ENCODE peak calls at places on chromosomes 7 and 10, in four cellular contexts. G is neural crest cell, B is esophagus muscularis mucosa, L is lower leg skin. I is an unnamed sample.

GRCh38 chr7:2966466-2967078 is 77.1 kb downstream of the CARD11 start:
- DNase-seq in G (no peak), B (no peak), L (peak; percentile 40), I (no peak)

GRCh38 chr7:106425017-106425719 is 140.4 kb upstream of the NAMPT start:
- DNase-seq in G (no peak), B (peak; percentile 97), L (peak; percentile 94), I (peak; percentile 94)

GRCh38 chr10:133140417-133141143 is 19.4 kb upstream of the KNDC1 start:
- DNase-seq in G (no peak), B (no peak), L (peak; percentile 48), I (no peak)

GRCh38 chr7:44213872-44214595 is 13.3 kb downstream of the YKT6 start:
- DNase-seq in G (no peak), B (no peak), L (peak; percentile 75), I (no peak)

GRCh38 chr10:93813507-93814465 is 56.0 kb downstream of the LGI1 start:
- DNase-seq in G (peak; percentile 49), B (no peak), L (no peak), I (peak; percentile 62)

GRCh38 chr7:115034515-115034914 is 112.6 kb downstream of the MDFIC start:
- DNase-seq in G (no peak), B (no peak), L (no peak), I (no peak)

GRCh38 chr7:42093361-42093905 is 143.6 kb downstream of the GLI3 start:
- DNase-seq in G (no peak), B (no peak), L (no peak), I (no peak)

GRCh38 chr7:112296416-112296815 is 89.9 kb downstream of the ZNF277 start:
- DNase-seq in G (no peak), B (no peak), L (no peak), I (no peak)

GRCh38 chr7:25857376-25858067 is 294.5 kb upstream of the NFE2L3 start:
- DNase-seq in G (peak; percentile 20), B (no peak), L (peak; percentile 90), I (no peak)

GRCh38 chr7:131226116-131226562 is 101.5 kb upstream of the MKLN1 start:
- DNase-seq in G (no peak), B (peak; percentile 74), L (no peak), I (no peak)

GRCh38 chr7:78587443-78588044 is 789.0 kb downstream of the PHTF2 start:
- DNase-seq in G (no peak), B (no peak), L (no peak), I (no peak)

GRCh38 chr7:2495402-2496309 is 19.5 kb upstream of the GRIFIN start:
- DNase-seq in G (peak; percentile 57), B (no peak), L (no peak), I (no peak)

GRCh38 chr10:110141747-110142625 is 65.4 kb upstream of the MXI1 start:
- DNase-seq in G (no peak), B (peak; percentile 87), L (no peak), I (no peak)

GRCh38 chr10:484925-485661 is 204.4 kb downstream of the DIP2C start:
- DNase-seq in G (no peak), B (no peak), L (peak; percentile 82), I (peak; percentile 54)

GRCh38 chr10:86651631-86652331 is 2.6 kb upstream of the OPN4 start:
- DNase-seq in G (no peak), B (no peak), L (peak; percentile 78), I (peak; percentile 44)

GRCh38 chr10:87860156-87860795 is 3.1 kb downstream of the KLLN start:
- DNase-seq in G (no peak), B (no peak), L (no peak), I (no peak)
- TF ChIP-seq CTCF in G (peak; percentile 53), B (no peak), L (no peak), I (peak; percentile 59)

DNA sequence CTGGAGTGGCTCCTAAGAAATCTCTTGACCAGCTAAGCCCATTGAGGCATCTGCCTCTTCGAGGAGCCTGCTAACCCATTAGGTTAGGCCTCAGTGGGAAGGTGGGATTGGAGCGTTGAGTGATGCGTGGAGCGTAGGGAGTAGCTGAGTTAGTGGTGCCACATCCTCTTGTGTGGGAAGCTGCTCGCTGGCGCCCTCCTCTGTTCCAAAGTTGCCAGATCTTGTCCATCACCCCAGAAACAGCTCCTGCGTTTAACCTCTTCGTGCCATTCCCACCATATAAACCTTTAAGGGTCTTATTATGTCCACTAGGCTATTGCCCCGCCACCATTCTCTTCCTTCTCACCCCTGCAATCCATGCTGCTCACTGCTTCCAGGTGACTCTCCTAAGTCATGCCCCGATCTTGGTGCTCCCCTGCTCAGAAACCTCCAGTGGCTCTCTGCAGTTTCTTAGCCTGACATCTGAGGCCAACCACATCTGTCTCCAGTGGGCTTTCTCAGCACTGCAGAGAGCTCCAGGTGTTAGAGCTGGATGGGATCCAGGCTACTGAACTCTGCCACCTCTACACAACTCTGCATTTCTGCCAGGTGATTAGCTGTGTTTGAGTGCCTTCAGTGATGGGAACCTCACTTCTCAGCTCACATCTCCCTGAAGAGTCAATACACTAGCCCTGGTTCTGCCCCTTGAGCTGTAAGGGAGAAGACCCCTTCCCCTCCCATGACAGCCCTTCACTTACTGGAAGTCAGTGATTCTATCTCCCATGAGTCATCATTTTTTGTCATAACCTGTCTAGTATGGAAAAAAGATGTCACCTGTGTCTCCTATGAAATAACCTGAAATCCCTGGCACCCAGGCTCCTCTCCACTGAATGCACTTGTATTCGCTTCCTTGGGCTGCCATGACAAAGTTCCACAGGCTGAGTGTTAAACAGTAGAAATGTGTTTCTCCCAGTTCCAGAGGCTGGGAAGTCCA is 65.0 kb upstream of the FGFR2 start:
- DNase-seq in G (peak; percentile 61), B (no peak), L (no peak), I (no peak)
- TF ChIP-seq CTCF in G (peak; percentile 55), B (no peak), L (no peak), I (no peak)

DNA sequence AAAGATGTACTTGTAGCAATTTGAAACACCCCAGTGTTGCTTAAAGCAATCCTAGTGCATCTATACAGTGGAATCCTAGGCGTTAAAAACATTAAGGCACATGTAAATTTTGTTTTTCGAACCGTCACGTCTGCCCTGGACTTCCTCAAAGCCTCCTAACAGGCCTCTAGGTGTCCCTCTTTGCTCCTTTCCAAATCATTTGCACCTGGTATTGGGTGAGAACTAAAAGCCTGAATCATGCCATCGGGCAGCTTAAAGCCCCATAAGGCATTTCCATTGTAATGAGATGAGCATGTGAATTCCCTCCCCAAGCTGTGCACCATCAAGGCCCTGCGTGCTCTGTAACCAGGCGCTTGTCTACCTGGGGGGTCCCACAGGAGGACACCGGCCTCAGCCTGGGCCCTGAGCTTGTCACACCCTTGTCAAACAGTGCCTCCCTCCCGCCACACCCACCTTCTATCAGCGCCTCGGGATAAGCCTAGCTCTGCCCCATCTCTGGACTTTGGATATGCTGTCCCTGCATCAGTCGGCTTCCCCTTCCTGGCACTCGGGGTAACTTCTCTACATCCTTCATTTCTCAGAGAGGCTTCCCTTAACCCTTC is 89.2 kb downstream of the WDR11 start:
- DNase-seq in G (no peak), B (no peak), L (peak; percentile 64), I (no peak)
- TF ChIP-seq CTCF in G (no peak), B (no peak), L (no peak), I (no peak)

DNA sequence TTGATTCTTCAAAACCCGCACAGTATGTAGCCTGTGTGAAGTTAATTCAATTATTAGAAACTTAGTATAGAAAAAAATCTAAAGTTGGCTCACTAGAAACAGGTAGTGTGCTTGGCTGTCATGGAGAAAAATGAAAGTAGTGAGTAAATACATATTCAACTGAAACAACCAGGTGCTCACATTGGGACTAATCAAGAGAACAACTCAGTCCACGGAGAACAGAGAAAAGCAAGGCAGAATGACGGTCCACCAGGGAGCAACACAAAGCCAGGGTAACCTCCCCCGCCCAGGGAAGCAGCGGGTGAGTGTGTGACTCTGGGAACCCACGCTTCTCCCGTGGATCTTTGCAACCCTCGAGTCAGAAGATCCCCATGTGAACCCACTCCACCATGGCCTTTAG is 300.5 kb downstream of the SORCS1 start:
- DNase-seq in G (no peak), B (no peak), L (no peak), I (no peak)
- TF ChIP-seq CTCF in G (no peak), B (no peak), L (no peak), I (no peak)

DNA sequence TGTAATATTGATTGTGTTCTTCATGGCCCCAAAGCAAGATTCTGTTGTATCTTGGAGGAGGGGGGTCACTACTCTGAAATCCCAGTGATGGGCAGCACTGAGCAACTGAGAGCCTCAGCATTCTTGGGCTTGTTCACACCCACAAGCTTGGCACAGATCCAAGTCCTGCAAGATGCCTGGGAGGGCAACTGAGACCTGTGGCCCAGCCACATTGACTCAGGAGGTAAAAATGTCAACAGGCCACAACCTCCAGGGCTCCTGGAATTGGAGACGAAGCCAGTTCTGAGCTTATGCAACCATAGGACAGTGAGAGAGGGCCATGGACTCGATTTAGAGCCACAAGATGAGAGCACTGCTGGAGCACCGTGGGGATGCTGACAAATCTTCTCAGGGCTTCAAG is 3.1 kb upstream of the DOCK1 start:
- DNase-seq in G (no peak), B (no peak), L (peak; percentile 81), I (no peak)
- TF ChIP-seq CTCF in G (no peak), B (no peak), L (no peak), I (no peak)

GRCh38 chr10:6721480-6721879 is 141.4 kb upstream of the PRKCQ start:
- DNase-seq in G (no peak), B (no peak), L (no peak), I (no peak)
- TF ChIP-seq CTCF in G (no peak), B (no peak), L (no peak), I (no peak)

DNA sequence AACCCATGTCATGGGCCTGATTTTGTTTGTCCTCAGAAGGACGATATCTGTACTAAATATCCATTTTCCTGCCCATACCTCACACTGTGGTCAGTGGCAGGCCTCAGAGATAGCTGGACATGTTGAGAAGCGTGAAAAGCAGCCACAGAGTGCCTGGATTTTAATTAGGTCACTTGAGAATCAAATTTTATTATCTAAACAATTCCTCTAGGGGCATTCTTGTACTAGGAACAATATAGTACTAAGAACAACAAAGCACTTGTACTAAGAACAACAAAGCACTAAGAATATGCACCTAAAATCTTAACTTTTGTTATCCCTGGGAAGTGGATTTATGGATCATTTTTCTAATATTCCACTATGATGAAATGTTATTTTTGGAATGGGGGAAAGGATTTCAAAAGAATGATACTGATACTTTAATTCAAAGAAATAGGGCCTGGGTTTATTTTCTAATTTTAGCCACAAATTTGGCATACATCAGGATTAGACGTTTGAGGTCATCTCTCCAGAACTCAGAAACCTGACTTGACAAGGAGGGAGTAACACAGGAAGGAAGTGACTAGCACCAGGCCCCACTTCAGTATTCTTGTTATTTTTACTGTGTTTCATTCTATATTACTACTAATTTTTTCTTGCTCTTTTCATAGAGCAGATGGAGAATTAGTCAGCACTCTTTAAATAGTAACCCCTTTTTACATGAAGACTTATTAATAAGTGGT is 112.2 kb downstream of the EXOC4 start:
- DNase-seq in G (no peak), B (no peak), L (no peak), I (no peak)
- TF ChIP-seq CTCF in G (no peak), B (no peak), L (no peak), I (no peak)

DNA sequence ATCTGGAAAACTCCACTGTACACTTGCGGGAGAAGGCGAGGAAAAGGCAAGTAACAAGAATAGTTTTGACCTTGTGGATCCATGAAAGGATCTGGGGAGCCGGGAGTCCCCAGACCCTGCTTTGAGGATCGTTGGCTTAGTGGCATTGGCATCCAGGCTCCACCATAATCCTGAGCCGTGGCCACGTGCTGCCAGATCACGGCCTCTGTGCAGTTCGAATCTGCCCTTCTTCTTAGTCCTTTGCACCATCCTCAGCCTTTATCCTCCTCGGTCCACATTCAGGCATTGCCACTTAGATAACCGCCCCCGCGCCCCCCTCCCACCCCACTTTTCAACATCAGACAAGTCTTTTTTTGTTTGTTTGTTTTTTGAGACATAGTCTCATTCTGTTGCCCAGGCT is 201.4 kb downstream of the CUX1 start:
- DNase-seq in G (no peak), B (no peak), L (no peak), I (no peak)
- TF ChIP-seq CTCF in G (no peak), B (no peak), L (no peak), I (no peak)